ENCODE peak calls at places on chromosomes 7 and 10, in six cellular contexts. E, U, O, Q, H and R are unnamed samples. For H3K36me3 and H3K4me1, the result is how much of the 10 kb centered on the place peaks cover.

GRCh38 chr7:149196151-149196704 is 882 bp downstream of the ZNF282 start:
- DNase-seq in E (no peak), U (no peak), O (no peak), Q (peak), H (no peak), R (no peak)

GRCh38 chr10:103184615-103185014 is 8.5 kb downstream of the NT5C2 start:
- DNase-seq in E (no peak), U (no peak), O (no peak), Q (no peak), H (no peak), R (no peak)

GRCh38 chr7:116583653-116584052 is 58.8 kb downstream of the CAV1 start:
- DNase-seq in E (no peak), U (no peak), O (no peak), Q (no peak), H (no peak), R (no peak)

GRCh38 chr10:118809372-118809695 is 54.6 kb upstream of the CACUL1 start:
- DNase-seq in E (no peak), U (no peak), O (no peak), Q (no peak), H (no peak), R (no peak)

GRCh38 chr10:88395677-88396076 is 187.4 kb downstream of the RNLS start:
- DNase-seq in E (no peak), U (no peak), O (no peak), Q (no peak), H (no peak), R (no peak)

GRCh38 chr10:49347342-49347741 is 48.4 kb downstream of the C10orf71 start:
- DNase-seq in E (no peak), U (no peak), O (no peak), Q (no peak), H (no peak), R (no peak)

GRCh38 chr7:17986826-17987225 is 40.8 kb downstream of the PRPS1L1 start:
- DNase-seq in E (no peak), U (no peak), O (peak), Q (no peak), H (no peak), R (no peak)

GRCh38 chr7:16889851-16890443 is 8.2 kb upstream of the AGR3 start:
- DNase-seq in E (no peak), U (no peak), O (no peak), Q (no peak), H (no peak), R (no peak)

GRCh38 chr10:6920072-6921019 is 340.3 kb upstream of the PRKCQ start:
- DNase-seq in E (peak), U (peak), O (peak), Q (peak), H (peak), R (peak)

GRCh38 chr7:4612939-4613841 is 68.9 kb upstream of the FOXK1 start:
- DNase-seq in E (no peak), U (no peak), O (no peak), Q (no peak), H (no peak), R (no peak)

GRCh38 chr7:19749658-19750057 is 23.8 kb downstream of the TMEM196 start:
- DNase-seq in E (no peak), U (no peak), O (no peak), Q (no peak), H (no peak), R (no peak)

GRCh38 chr7:116166167-116166566 is 44.2 kb upstream of the TES start:
- DNase-seq in E (no peak), U (no peak), O (no peak), Q (no peak), H (no peak), R (no peak)

GRCh38 chr10:22356324-22356873 is 11.1 kb downstream of the SPAG6 start:
- DNase-seq in E (no peak), U (no peak), O (no peak), Q (no peak), H (no peak), R (no peak)

GRCh38 chr10:124476043-124476725 is 14.6 kb downstream of the LHPP start:
- DNase-seq in E (no peak), U (no peak), O (peak), Q (no peak), H (no peak), R (no peak)

GRCh38 chr10:44935961-44936285 is 23.7 kb upstream of the RASSF4 start:
- DNase-seq in E (no peak), U (no peak), O (no peak), Q (no peak), H (no peak), R (no peak)

GRCh38 chr7:29065458-29065857 is 80.9 kb downstream of the CPVL start:
- DNase-seq in E (no peak), U (no peak), O (no peak), Q (no peak), H (no peak), R (no peak)

GRCh38 chr7:157507987-157508386 is 171.2 kb downstream of the DNAJB6 start:
- DNase-seq in E (no peak), U (no peak), O (no peak), Q (no peak), H (no peak), R (no peak)

GRCh38 chr10:130466271-130466997 is 330.2 kb downstream of the GLRX3 start:
- DNase-seq in E (no peak), U (no peak), O (no peak), Q (no peak), H (no peak), R (no peak)

GRCh38 chr10:108112218-108112617 is 947.7 kb upstream of the SORCS1 start:
- DNase-seq in E (no peak), U (no peak), O (no peak), Q (no peak), H (no peak), R (no peak)

GRCh38 chr10:34768261-34768971 is 46.7 kb downstream of the PARD3 start:
- DNase-seq in E (no peak), U (no peak), O (no peak), Q (peak), H (peak), R (peak)

GRCh38 chr7:116578526-116578925 is 53.7 kb downstream of the CAV1 start:
- DNase-seq in E (no peak), U (no peak), O (no peak), Q (no peak), H (no peak), R (no peak)

GRCh38 chr7:47586925-47587324 is 5.0 kb upstream of the TNS3 start:
- DNase-seq in E (peak), U (no peak), O (peak), Q (no peak), H (no peak), R (no peak)

GRCh38 chr7:78863248-78863647 is 590.2 kb downstream of the MAGI2 start:
- DNase-seq in E (no peak), U (no peak), O (peak), Q (no peak), H (no peak), R (no peak)

GRCh38 chr10:96130326-96130758 is 245 bp downstream of the ZNF518A start:
- DNase-seq in E (peak), U (peak), O (peak), Q (peak), H (peak), R (peak)

GRCh38 chr10:63689768-63690167 is 168.6 kb downstream of the REEP3 start:
- DNase-seq in E (no peak), U (no peak), O (no peak), Q (no peak), H (no peak), R (no peak)

GRCh38 chr10:27360581-27361172 is 120.1 kb upstream of the ACBD5 start:
- DNase-seq in E (peak), U (peak), O (peak), Q (peak), H (peak), R (no peak)

GRCh38 chr10:114931072-114931679 is 6.8 kb upstream of the TRUB1 start:
- DNase-seq in E (no peak), U (no peak), O (no peak), Q (no peak), H (no peak), R (no peak)

GRCh38 chr7:32154797-32155196 is 84.6 kb upstream of the PDE1C start:
- DNase-seq in E (no peak), U (no peak), O (no peak), Q (no peak), H (peak), R (no peak)

GRCh38 chr10:48307584-48307983 is 1.1 kb downstream of the MAPK8 start:
- DNase-seq in E (no peak), U (no peak), O (no peak), Q (no peak), H (no peak), R (no peak)

GRCh38 chr7:53446170-53446569 is 410.7 kb downstream of the POM121L12 start:
- DNase-seq in E (no peak), U (no peak), O (no peak), Q (no peak), H (no peak), R (no peak)

GRCh38 chr7:40990841-40991240 is 712.0 kb downstream of the INHBA start:
- DNase-seq in E (no peak), U (no peak), O (no peak), Q (no peak), H (no peak), R (no peak)

GRCh38 chr10:97321032-97321806 is 2.1 kb downstream of the FRAT1 start:
- DNase-seq in E (no peak), U (no peak), O (peak), Q (peak), H (peak), R (no peak)

GRCh38 chr10:87101996-87102395 is 7.0 kb downstream of the SHLD2 start:
- DNase-seq in E (no peak), U (no peak), O (no peak), Q (no peak), H (no peak), R (no peak)

GRCh38 chr10:60208676-60209269 is 180.9 kb downstream of the ANK3 start:
- DNase-seq in E (no peak), U (no peak), O (peak), Q (no peak), H (no peak), R (no peak)

GRCh38 chr10:4266387-4267083 is 481.5 kb upstream of the KLF6 start:
- DNase-seq in E (no peak), U (no peak), O (no peak), Q (no peak), H (no peak), R (no peak)

GRCh38 chr7:5634107-5634950 is 147.1 kb downstream of the RNF216 start:
- DNase-seq in E (peak), U (peak), O (peak), Q (peak), H (peak), R (no peak)

GRCh38 chr10:8279598-8279997 is 225.1 kb downstream of the GATA3 start:
- DNase-seq in E (no peak), U (no peak), O (peak), Q (no peak), H (no peak), R (no peak)

GRCh38 chr10:57864789-57865676 is 402.7 kb downstream of the IPMK start:
- DNase-seq in E (no peak), U (no peak), O (peak), Q (peak), H (no peak), R (no peak)

GRCh38 chr7:124432009-124432578 is 333.5 kb downstream of the GPR37 start:
- DNase-seq in E (no peak), U (no peak), O (no peak), Q (no peak), H (no peak), R (no peak)

GRCh38 chr10:1669433-1669832 is 67.9 kb downstream of the ADARB2 start:
- DNase-seq in E (no peak), U (no peak), O (no peak), Q (no peak), H (no peak), R (no peak)

GRCh38 chr10:1665681-1666080 is 71.6 kb downstream of the ADARB2 start:
- DNase-seq in E (no peak), U (no peak), O (no peak), Q (no peak), H (no peak), R (no peak)

GRCh38 chr10:1670541-1671365 is 66.6 kb downstream of the ADARB2 start:
- DNase-seq in E (no peak), U (no peak), O (no peak), Q (no peak), H (no peak), R (no peak)

GRCh38 chr10:1666147-1666546 is 71.2 kb downstream of the ADARB2 start:
- DNase-seq in E (no peak), U (no peak), O (no peak), Q (no peak), H (no peak), R (no peak)

GRCh38 chr10:1668347-1668746 is 69.0 kb downstream of the ADARB2 start:
- DNase-seq in E (no peak), U (no peak), O (no peak), Q (no peak), H (no peak), R (no peak)
- TF ChIP-seq CTCF in E (no peak), U (no peak), O (no peak), Q (no peak), H (no peak), R (no peak)

GRCh38 chr10:122199689-122200088 is 71.4 kb upstream of the BTBD16 start:
- DNase-seq in E (no peak), U (no peak), O (no peak), Q (no peak), H (no peak), R (no peak)
- H3K36me3 ChIP-seq in E (under half), U (under half), O (under half), Q (under half), H (under half), R (half or more)

DNA sequence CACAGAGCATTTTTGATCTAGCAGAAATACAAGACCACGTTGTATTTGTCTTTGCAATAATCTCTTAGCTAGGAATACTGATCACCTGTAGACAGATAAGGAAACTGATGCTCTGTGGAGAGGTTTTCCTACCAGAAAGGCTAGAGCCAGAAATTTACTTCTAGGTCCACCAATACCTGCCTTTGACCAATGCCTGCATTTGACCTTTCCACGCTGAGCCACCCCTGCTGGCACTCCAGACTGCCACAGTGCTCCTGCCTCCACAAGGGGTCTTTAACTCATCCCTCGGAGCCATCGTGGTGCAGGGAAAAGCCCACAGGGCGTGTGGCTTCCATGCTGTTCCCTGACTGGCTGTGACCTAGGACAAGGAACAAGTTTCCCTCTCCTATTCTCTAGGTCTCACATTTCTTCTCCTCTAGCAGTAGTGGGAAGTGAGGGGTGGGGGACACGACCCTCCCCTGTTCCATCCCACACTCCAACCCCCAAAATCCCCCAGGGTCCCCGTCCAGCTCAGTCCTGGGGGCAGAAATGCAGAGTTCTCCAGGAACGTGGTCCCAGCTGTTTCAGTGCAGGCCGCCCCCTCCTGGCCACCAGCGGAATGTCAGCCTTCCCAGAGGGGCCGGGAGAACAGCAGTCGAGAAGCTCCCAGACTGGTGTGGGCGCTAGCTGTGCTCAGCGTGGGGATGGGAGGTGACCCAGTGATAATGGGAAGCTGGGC is 1.4 kb upstream of the ELN start:
- DNase-seq in E (peak), U (peak), O (peak), Q (peak), H (peak), R (no peak)
- H3K4me1 ChIP-seq in E (under half), U (under half), O (under half), Q (under half), H (under half), R (under half)

DNA sequence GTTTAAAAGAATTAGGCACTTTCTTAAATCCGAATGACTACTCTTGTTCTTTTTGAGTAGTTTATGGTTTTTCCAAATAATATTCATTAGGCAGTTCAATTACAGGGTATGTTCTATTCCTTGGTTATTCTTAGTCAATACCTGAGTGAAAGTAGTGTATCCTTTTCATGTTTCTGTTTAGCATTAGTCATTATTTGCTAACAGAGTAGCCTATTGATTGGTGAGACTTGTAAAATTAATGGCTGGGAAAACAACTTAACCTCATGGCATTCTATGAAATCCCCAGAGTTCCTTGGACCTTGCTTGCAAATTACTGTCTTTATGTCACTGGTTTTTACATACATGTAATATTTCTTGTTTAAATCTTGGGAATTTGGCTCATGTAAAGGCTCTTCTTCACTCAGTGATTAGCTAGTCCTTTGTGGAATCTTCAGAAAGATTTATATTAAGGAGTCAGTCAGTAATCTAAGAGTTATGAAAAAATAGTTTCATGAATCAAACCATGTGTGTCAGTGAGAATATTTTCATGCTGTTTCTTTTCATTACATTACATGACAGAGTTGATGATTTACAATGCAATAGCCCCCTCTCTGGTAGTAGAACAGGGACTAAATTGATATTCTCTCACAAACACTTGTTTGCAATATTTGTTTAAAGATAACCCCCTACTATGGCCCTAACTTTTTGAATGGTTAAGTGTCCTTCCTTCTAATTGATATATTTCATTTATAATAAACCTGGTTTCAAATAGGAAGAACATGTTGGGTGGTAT is 81.5 kb upstream of the LRRTM3 start:
- DNase-seq in E (no peak), U (no peak), O (no peak), Q (no peak), H (no peak), R (no peak)
- TF ChIP-seq CTCF in E (no peak), U (no peak), O (peak), Q (no peak), H (no peak), R (no peak)